ENCODE peak calls at places on chromosome 12, in ten cellular contexts. A is K562, U is A549, X is esophagus squamous epithelium, P is IMR-90, E is body of pancreas, C is Peyer's patch, B is NB4, K is uterus, J is heart left ventricle. Q is an unnamed sample.

GRCh38 chr12:121861549-121862254 is 3.0 kb upstream of the HPD start:
- DNase-seq in A (no peak), U (no peak), X (no peak), P (peak), E (no peak), C (no peak), B (peak), K (no peak), J (no peak), Q (no peak)

GRCh38 chr12:13891902-13892301 is 89.5 kb downstream of the GRIN2B start:
- DNase-seq in A (no peak), U (peak), X (no peak), P (no peak), E (no peak), C (no peak), B (no peak), K (no peak), J (no peak), Q (no peak)

GRCh38 chr12:115918763-115919162 is 358.7 kb downstream of the MED13L start:
- DNase-seq in A (no peak), U (no peak), X (no peak), P (no peak), E (no peak), C (no peak), B (peak), K (no peak), J (no peak), Q (no peak)

GRCh38 chr12:121145221-121145620 is 12.5 kb downstream of the P2RX7 start:
- DNase-seq in A (no peak), U (no peak), X (no peak), P (peak), E (no peak), C (no peak), B (peak), K (no peak), J (no peak), Q (no peak)

GRCh38 chr12:108638141-108638823 is 4.6 kb upstream of the SELPLG start:
- DNase-seq in A (no peak), U (no peak), X (no peak), P (no peak), E (no peak), C (peak), B (peak), K (peak), J (peak), Q (no peak)

GRCh38 chr12:497501-498160 is 37.9 kb downstream of the B4GALNT3 start:
- DNase-seq in A (no peak), U (no peak), X (no peak), P (no peak), E (no peak), C (no peak), B (no peak), K (no peak), J (no peak), Q (no peak)

GRCh38 chr12:107557026-107557425 is 128.6 kb upstream of the PWP1 start:
- DNase-seq in A (no peak), U (no peak), X (no peak), P (no peak), E (no peak), C (no peak), B (no peak), K (no peak), J (no peak), Q (no peak)

GRCh38 chr12:46831335-46832083 is 5.7 kb upstream of the SLC38A4 start:
- DNase-seq in A (no peak), U (no peak), X (no peak), P (no peak), E (peak), C (no peak), B (no peak), K (no peak), J (peak), Q (no peak)

GRCh38 chr12:38555620-38556596 is 239.3 kb downstream of the ALG10B start:
- DNase-seq in A (no peak), U (peak), X (no peak), P (no peak), E (no peak), C (no peak), B (peak), K (no peak), J (no peak), Q (no peak)

GRCh38 chr12:98916106-98916505 is 271.0 kb downstream of the APAF1 start:
- DNase-seq in A (no peak), U (no peak), X (no peak), P (no peak), E (no peak), C (no peak), B (no peak), K (no peak), J (no peak), Q (no peak)

GRCh38 chr12:843609-844008 is 91.2 kb downstream of the WNK1 start:
- DNase-seq in A (no peak), U (no peak), X (no peak), P (peak), E (no peak), C (no peak), B (no peak), K (no peak), J (no peak), Q (no peak)

GRCh38 chr12:90099288-90099687 is 390.6 kb upstream of the ATP2B1 start:
- DNase-seq in A (no peak), U (peak), X (no peak), P (peak), E (no peak), C (no peak), B (no peak), K (no peak), J (no peak), Q (no peak)

GRCh38 chr12:112777387-112778025 is 14.0 kb upstream of the RPH3A start:
- DNase-seq in A (no peak), U (no peak), X (no peak), P (no peak), E (no peak), C (no peak), B (no peak), K (no peak), J (no peak), Q (no peak)

GRCh38 chr12:42129595-42130204 is 15.0 kb downstream of the GXYLT1 start:
- DNase-seq in A (no peak), U (peak), X (no peak), P (peak), E (peak), C (no peak), B (peak), K (peak), J (no peak), Q (no peak)

GRCh38 chr12:15688202-15688736 is 100.9 kb downstream of the EPS8 start:
- DNase-seq in A (no peak), U (peak), X (no peak), P (no peak), E (peak), C (no peak), B (peak), K (no peak), J (peak), Q (peak)
- TF ChIP-seq POLR2A in A (no peak), U (peak), X (peak), P (no peak), E (peak), C (peak), B (peak), K (no peak), J (peak), Q (peak)

GRCh38 chr12:45681469-45681868 is 48.0 kb upstream of the ARID2 start:
- DNase-seq in A (no peak), U (no peak), X (no peak), P (peak), E (no peak), C (no peak), B (no peak), K (no peak), J (no peak), Q (no peak)
- TF ChIP-seq CTCF in A (no peak), U (no peak), X (no peak), P (no peak), E (no peak), C (no peak), B (no peak), K (no peak), J (no peak), Q (no peak)

DNA sequence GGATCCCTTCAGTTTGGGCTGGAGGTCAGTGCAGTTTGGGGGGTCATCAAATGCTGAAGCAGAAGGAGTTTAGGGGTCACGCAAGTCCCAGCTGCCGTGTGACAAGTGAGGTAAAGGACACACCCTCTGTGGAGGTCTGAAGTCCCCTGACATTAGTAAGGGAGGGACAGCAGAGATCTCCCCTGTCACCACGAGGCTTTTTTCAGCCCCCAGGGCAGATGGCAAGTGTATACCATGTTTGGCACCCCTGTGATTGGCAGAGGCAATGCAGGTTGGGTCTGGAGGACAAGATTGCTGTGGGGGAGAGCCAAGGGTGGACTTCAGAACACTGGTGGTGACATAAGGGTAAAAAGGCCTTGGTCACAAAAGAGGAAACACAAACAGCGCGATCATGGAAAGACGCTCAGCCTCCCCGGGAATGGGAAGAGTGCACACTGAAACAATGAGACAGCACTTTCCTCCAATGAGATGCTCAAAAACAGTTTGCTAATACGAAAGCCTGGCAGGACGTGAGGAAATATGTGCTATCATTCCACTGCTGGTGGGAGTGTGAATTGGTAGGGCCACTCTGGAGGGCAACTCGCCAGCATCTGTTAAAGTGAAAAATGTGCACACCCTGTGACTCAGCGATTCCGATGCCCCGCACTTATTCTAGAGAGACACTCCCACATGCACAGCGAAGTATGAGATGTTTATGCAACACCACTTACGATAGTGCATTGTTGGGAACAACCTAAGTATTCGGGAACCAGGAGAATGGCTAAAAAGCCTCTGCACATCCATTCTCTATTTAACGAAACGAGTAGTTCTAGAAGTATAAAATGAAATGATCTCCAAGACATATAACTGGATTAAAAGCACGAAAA is 14.4 kb upstream of the CD27 start:
- DNase-seq in A (peak), U (peak), X (no peak), P (peak), E (peak), C (peak), B (peak), K (peak), J (peak), Q (peak)
- TF ChIP-seq POLR2A in A (no peak), U (peak), X (peak), P (peak), E (no peak), C (no peak), B (no peak), K (no peak), J (no peak), Q (no peak)

DNA sequence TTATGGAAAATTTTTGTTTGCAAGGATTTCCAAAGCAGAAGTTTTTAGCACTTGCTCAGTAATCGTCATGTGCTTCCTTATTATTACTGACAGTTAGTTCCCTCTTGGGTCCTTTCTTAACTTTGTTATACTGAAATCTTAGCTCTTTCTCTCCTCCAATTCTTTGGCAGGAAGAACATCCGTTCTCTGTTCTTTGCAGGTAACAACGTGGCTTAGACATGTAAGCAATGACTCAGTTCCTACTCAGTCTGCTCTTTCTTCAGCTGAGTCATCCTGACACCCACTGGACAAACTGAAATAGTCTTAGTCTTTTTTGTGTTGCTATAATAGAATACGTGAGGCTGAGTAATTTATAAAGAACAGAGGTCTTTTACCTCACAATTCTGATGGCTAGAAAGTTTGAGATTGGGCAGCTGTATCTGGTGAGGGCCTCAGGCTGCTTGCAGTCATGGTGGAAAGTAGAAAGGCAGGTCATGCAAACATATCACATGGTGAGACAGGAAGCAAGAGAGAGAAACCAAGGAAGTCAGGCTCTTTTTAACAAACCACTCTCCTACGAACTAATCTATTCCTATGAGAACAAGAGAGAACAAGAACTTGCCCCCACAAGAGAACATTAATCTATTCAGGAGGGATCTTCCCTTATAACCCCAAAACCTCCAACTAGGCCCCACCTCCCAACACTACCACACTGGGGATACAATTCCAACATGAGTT is 49.2 kb downstream of the TESPA1 start:
- DNase-seq in A (peak), U (peak), X (no peak), P (peak), E (no peak), C (no peak), B (peak), K (no peak), J (no peak), Q (no peak)
- TF ChIP-seq CTCF in A (peak), U (peak), X (peak), P (no peak), E (no peak), C (peak), B (no peak), K (no peak), J (no peak), Q (no peak)

GRCh38 chr12:10719482-10719881 is 3.6 kb downstream of the YBX3 start:
- DNase-seq in A (no peak), U (no peak), X (no peak), P (no peak), E (no peak), C (no peak), B (no peak), K (no peak), J (peak), Q (no peak)
- TF ChIP-seq POLR2A in A (no peak), U (no peak), X (peak), P (no peak), E (no peak), C (no peak), B (no peak), K (no peak), J (no peak), Q (no peak)

GRCh38 chr12:70240677-70241076 is 2.6 kb upstream of the CNOT2 start:
- DNase-seq in A (no peak), U (no peak), X (no peak), P (no peak), E (no peak), C (no peak), B (peak), K (no peak), J (no peak), Q (no peak)
- TF ChIP-seq CTCF in A (no peak), U (no peak), X (no peak), P (no peak), E (no peak), C (no peak), B (no peak), K (no peak), J (no peak), Q (no peak)

DNA sequence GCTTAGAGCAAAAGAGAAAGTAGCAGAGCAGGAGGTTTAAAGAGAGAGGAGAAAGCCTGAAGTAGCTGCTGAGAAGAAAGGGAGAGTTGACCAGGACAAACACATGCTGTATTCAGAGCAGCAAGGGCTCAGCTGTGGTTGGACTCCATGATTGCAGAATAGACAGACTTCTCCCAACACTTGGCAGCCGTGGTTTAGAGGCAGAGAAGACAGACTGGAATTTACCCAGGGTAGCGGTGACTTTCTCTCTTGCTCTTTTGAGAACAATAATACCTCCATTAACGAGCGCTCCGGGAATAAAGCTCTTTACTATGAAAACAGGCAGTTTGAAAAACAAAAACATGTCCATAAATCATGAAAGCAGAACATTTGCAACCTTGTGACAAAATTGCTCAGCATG is 21.4 kb upstream of the IGF1 start:
- DNase-seq in A (no peak), U (no peak), X (no peak), P (no peak), E (no peak), C (no peak), B (no peak), K (peak), J (no peak), Q (peak)
- TF ChIP-seq POLR2A in A (no peak), U (no peak), X (no peak), P (no peak), E (no peak), C (no peak), B (no peak), K (no peak), J (no peak), Q (no peak)

DNA sequence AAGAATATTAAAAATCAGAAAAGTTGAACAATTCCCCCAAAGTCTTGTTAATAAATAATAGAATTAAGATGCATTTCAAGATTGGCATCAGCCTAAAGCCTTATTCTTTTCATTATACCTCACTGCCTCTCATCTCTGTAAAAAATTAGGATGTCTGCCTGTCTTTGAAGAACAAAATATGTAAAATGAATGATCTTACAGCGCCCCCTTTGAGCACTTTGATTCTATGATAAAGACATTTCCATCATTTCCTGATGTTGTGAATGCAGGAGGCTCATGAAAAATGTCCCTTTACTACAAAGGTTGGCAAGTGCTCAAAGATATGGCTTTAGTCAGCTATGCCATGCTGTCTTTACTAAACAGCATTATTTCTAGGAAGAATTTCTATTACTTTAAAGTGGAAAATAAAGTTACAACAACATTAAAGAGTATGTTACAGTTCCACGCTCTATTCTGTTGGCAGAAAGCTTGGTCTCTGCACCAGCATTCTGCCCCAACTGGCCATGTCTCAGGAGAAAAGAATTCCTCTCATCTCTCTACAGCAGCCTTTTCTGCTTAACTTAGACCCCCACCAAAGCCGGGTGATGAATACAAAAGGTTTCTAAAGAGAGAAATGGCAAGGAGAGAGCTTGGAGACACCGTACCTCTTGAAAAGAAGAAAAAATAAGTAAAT is 95.1 kb downstream of the LLPH start:
- DNase-seq in A (no peak), U (peak), X (no peak), P (peak), E (no peak), C (no peak), B (peak), K (no peak), J (no peak), Q (no peak)
- TF ChIP-seq CTCF in A (peak), U (peak), X (no peak), P (peak), E (no peak), C (no peak), B (peak), K (peak), J (peak), Q (no peak)

GRCh38 chr12:96150442-96150841 is 43.7 kb upstream of the ELK3 start:
- DNase-seq in A (no peak), U (no peak), X (no peak), P (no peak), E (no peak), C (no peak), B (no peak), K (no peak), J (no peak), Q (no peak)
- TF ChIP-seq POLR2A in A (no peak), U (no peak), X (no peak), P (no peak), E (no peak), C (no peak), B (no peak), K (no peak), J (no peak), Q (no peak)

DNA sequence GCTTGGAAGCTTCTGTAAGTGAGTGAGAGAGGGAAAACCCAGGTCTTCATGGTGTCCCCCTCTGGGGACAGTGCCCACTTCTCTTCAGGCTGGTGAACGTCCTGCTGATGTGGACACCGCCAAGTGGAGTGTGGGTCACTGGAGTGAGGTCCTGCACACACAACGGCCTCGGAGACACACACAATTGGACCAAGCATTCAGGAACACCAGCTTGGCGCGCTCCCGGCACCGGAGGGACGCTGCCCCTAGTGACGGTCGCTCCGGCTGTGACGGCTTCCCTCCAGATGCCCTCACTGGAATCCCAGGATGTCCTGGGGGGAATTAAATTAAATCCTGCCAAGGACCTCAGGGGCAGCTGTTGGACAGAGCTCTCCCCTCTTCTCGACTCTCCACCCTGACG is 123.1 kb downstream of the ZNF664 start:
- DNase-seq in A (no peak), U (no peak), X (no peak), P (no peak), E (no peak), C (no peak), B (no peak), K (no peak), J (no peak), Q (no peak)
- TF ChIP-seq CTCF in A (no peak), U (no peak), X (no peak), P (no peak), E (no peak), C (no peak), B (no peak), K (no peak), J (no peak), Q (no peak)

Q was measured in ovary.